ENCODE peak calls at places on chromosomes 5 and 9, in five cellular contexts. O is AG09309, N is fibroblast of pulmonary artery, U is cardiac muscle cell, M is GM12864. R is an unnamed sample.

GRCh38 chr5:144333336-144333920 is 162.8 kb downstream of the KCTD16 start:
- DNase-seq in O (peak), N (no peak), U (no peak), M (no peak), R (no peak)

GRCh38 chr9:114386886-114387677 is 700 bp downstream of the AKNA start:
- DNase-seq in O (no peak), N (no peak), U (peak), M (no peak), R (no peak)

GRCh38 chr5:149088686-149089085 is 25.8 kb upstream of the SH3TC2 start:
- DNase-seq in O (no peak), N (no peak), U (no peak), M (no peak), R (no peak)

GRCh38 chr9:133460405-133461175 is 812 bp downstream of the CACFD1 start:
- DNase-seq in O (no peak), N (peak), U (peak), M (no peak), R (no peak)

GRCh38 chr5:127608077-127608660 is 40.7 kb upstream of the CTXN3 start:
- DNase-seq in O (no peak), N (no peak), U (no peak), M (no peak), R (no peak)

GRCh38 chr9:121499427-121500164 is at the start of gene GGTA1:
- DNase-seq in O (no peak), N (peak), U (peak), M (no peak), R (peak)

GRCh38 chr9:73180373-73180772 is 28.7 kb downstream of the ANXA1 start:
- DNase-seq in O (peak), N (peak), U (peak), M (no peak), R (peak)

GRCh38 chr5:168014423-168014822 is 277.0 kb upstream of the WWC1 start:
- DNase-seq in O (no peak), N (no peak), U (no peak), M (no peak), R (no peak)

GRCh38 chr9:136185596-136185995 is 19.3 kb downstream of the LHX3 start:
- DNase-seq in O (no peak), N (no peak), U (no peak), M (no peak), R (no peak)

GRCh38 chr9:93298498-93299417 is 114.8 kb downstream of the WNK2 start:
- DNase-seq in O (no peak), N (no peak), U (no peak), M (no peak), R (no peak)

GRCh38 chr5:160703547-160704189 is 148.3 kb downstream of the ATP10B start:
- DNase-seq in O (no peak), N (no peak), U (no peak), M (no peak), R (no peak)

GRCh38 chr5:99331061-99331460 is 402.3 kb upstream of the CHD1 start:
- DNase-seq in O (no peak), N (no peak), U (no peak), M (no peak), R (no peak)

GRCh38 chr5:143874312-143874711 is 62.4 kb downstream of the HMHB1 start:
- DNase-seq in O (no peak), N (no peak), U (peak), M (no peak), R (no peak)

GRCh38 chr9:108682191-108682590 is 173.6 kb downstream of the ACTL7B start:
- DNase-seq in O (no peak), N (no peak), U (no peak), M (no peak), R (peak)

GRCh38 chr5:71767661-71768060 is 48.6 kb downstream of the CARTPT start:
- DNase-seq in O (no peak), N (peak), U (no peak), M (no peak), R (peak)

GRCh38 chr5:131277875-131278795 is 14.3 kb downstream of the CDC42SE2 start:
- DNase-seq in O (no peak), N (no peak), U (no peak), M (no peak), R (no peak)

GRCh38 chr9:133711428-133712220 is 26.5 kb downstream of the SARDH start:
- DNase-seq in O (no peak), N (peak), U (peak), M (no peak), R (peak)

GRCh38 chr5:154606246-154606645 is 128.2 kb upstream of the HAND1 start:
- DNase-seq in O (no peak), N (no peak), U (no peak), M (no peak), R (no peak)

GRCh38 chr9:115369322-115369957 is 251.5 kb upstream of the TNC start:
- DNase-seq in O (peak), N (peak), U (peak), M (no peak), R (peak)

GRCh38 chr5:115209279-115209678 is 39.6 kb upstream of the TRIM36 start:
- DNase-seq in O (no peak), N (peak), U (peak), M (peak), R (no peak)

GRCh38 chr9:100066539-100066938 is 32.3 kb downstream of the ERP44 start:
- DNase-seq in O (no peak), N (peak), U (peak), M (no peak), R (peak)

GRCh38 chr5:57780959-57781325 is 298.3 kb upstream of the ACTBL2 start:
- DNase-seq in O (no peak), N (no peak), U (no peak), M (no peak), R (no peak)

GRCh38 chr5:9533577-9534334 is 12.1 kb downstream of the SEMA5A start:
- DNase-seq in O (no peak), N (no peak), U (no peak), M (no peak), R (no peak)

GRCh38 chr9:117546894-117547293 is 132.0 kb upstream of the ASTN2 start:
- DNase-seq in O (no peak), N (no peak), U (no peak), M (no peak), R (no peak)

GRCh38 chr5:1041225-1042186 is 32.9 kb downstream of the NKD2 start:
- DNase-seq in O (no peak), N (no peak), U (no peak), M (no peak), R (no peak)

GRCh38 chr9:79955300-79955699 is 383.5 kb downstream of the TLE4 start:
- DNase-seq in O (no peak), N (no peak), U (peak), M (no peak), R (no peak)

GRCh38 chr9:32502996-32503395 is 23.0 kb downstream of the RIGI start:
- DNase-seq in O (no peak), N (no peak), U (no peak), M (no peak), R (no peak)

GRCh38 chr5:7926296-7926695 is 57.3 kb downstream of the MTRR start:
- DNase-seq in O (peak), N (peak), U (peak), M (no peak), R (peak)

GRCh38 chr9:2158111-2158610 is 143.0 kb downstream of the SMARCA2 start:
- DNase-seq in O (no peak), N (peak), U (peak), M (peak), R (peak)

GRCh38 chr5:177473461-177473991 is at the start of gene DBN1:
- DNase-seq in O (no peak), N (peak), U (peak), M (no peak), R (peak)

GRCh38 chr5:71925608-71926091 is 181.6 kb upstream of the MAP1B start:
- DNase-seq in O (no peak), N (peak), U (peak), M (no peak), R (no peak)

GRCh38 chr5:6666762-6667161 is 33.5 kb downstream of the SRD5A1 start:
- DNase-seq in O (no peak), N (no peak), U (no peak), M (no peak), R (no peak)

GRCh38 chr5:138468966-138469539 is 3.8 kb downstream of the EGR1 start:
- DNase-seq in O (peak), N (peak), U (peak), M (no peak), R (no peak)

GRCh38 chr9:76333964-76334363 is 60.3 kb downstream of the RFK start:
- DNase-seq in O (no peak), N (no peak), U (no peak), M (no peak), R (no peak)

GRCh38 chr9:89808076-89808701 is 203.4 kb downstream of the GADD45G start:
- DNase-seq in O (no peak), N (peak), U (peak), M (no peak), R (no peak)
- H3K4me3 ChIP-seq in O (no peak), N (no peak), U (no peak), M (no peak), R (no peak)

GRCh38 chr9:130501645-130502044 is 56.9 kb downstream of the ASS1 start:
- DNase-seq in O (no peak), N (no peak), U (no peak), M (no peak), R (no peak)
- H3K4me3 ChIP-seq in O (no peak), N (no peak), U (no peak), M (no peak), R (no peak)

GRCh38 chr5:132430736-132431135 is 59.8 kb downstream of the IRF1 start:
- DNase-seq in O (no peak), N (no peak), U (no peak), M (no peak), R (no peak)
- H3K4me3 ChIP-seq in O (no peak), N (no peak), U (no peak), M (no peak), R (no peak)

DNA sequence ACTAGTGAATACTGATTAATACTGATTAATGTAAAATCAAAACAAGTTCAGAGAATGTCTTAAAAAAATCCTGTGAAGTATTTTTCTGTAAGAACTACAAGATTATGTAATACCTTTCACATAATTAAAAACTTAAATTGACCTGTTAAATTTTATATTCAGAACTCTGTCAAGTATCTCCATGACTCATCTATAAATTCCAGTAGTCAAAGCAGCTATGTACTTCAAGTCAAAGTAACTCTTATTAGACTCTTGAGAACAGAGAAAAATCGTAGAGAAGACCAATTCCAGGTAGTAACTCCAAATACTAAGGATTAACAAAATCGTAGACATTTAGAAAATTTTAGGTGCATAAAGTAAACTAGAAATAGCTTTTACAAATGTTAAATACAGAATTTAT is 77.1 kb downstream of the HOMER1 start:
- DNase-seq in O (no peak), N (peak), U (peak), M (no peak), R (peak)
- H3K4me3 ChIP-seq in O (no peak), N (no peak), U (no peak), M (no peak), R (no peak)

DNA sequence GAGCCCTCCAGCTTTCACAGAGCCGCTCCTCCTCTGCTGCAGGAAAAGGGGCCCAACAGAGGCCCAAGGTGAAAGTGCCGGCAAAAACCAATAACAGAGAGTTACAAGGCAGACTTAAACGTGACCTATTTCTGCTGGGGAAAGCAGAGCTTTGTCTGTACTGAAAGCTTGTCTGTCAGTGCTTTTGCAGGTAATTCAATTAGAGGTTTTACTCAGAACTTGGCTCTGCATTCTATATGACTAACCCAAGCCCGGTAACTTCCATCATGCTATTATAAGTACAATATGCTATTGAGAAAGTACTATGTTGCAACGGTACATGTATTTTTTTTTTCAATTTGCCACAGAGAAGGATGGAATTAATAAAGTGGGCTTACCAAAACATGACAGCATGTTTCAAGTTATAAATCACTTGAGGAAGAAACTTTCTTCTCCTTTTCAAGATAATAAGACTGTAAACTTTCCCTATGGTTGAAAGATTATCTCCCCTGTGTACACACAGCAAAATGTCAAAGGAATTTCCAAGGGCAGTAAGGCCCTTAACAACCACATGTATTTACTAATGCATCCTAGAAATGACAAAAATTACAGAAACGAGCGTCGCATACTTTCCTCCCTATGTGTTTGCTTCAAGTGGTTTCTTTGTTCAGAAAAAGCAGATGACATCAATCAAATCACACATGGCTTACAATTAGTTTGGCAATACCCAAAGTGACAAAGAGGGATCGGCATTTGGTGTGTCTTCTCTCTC is 282.5 kb downstream of the EFNA5 start:
- DNase-seq in O (peak), N (peak), U (peak), M (peak), R (peak)
- H3K4me3 ChIP-seq in O (no peak), N (no peak), U (no peak), M (no peak), R (no peak)

DNA sequence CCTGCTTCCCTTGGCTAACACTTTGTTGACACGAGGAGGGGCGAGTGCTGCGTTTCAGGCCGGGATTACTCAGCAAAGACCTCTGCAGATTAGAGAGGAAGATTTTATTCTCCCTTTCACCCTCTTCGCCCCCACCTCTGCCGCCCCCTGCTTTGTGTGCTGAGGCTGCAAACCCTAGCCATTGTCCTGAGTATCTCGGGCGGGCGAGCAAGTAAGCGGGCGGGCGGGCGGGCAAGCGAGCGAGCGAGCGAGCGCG is 6.0 kb downstream of the ISL1 start:
- DNase-seq in O (no peak), N (no peak), U (no peak), M (no peak), R (no peak)
- H3K4me3 ChIP-seq in O (no peak), N (no peak), U (peak), M (no peak), R (no peak)